ENCODE peak calls at places on chromosomes 3 and 15, in five cellular contexts. One of them, this sample, is unnamed.

GRCh38 chr3:123116116-123116515 is 49.3 kb downstream of the PDIA5 start:
- DNase-seq in mucosa of gallbladder: no peak
- DNase-seq in cardiac septum: no peak
- DNase-seq in activated B cell treated with CpG ODN at 0.5 μM for 24 hours: no peak
- DNase-seq in left cardiac atrium: no peak
- DNase-seq in this sample: no peak

GRCh38 chr3:120284702-120285507 is at the start of gene GPR156:
- DNase-seq in mucosa of gallbladder: no peak
- DNase-seq in cardiac septum: no peak
- DNase-seq in activated B cell treated with CpG ODN at 0.5 μM for 24 hours: no peak
- DNase-seq in left cardiac atrium: no peak
- DNase-seq in this sample: no peak

GRCh38 chr3:16632395-16632794 is 27.2 kb upstream of the DAZL start:
- DNase-seq in mucosa of gallbladder: no peak
- DNase-seq in cardiac septum: no peak
- DNase-seq in activated B cell treated with CpG ODN at 0.5 μM for 24 hours: no peak
- DNase-seq in left cardiac atrium: no peak
- DNase-seq in this sample: no peak

GRCh38 chr3:70281663-70282062 is 30.8 kb downstream of the MDFIC2 start:
- DNase-seq in mucosa of gallbladder: no peak
- DNase-seq in cardiac septum: no peak
- DNase-seq in activated B cell treated with CpG ODN at 0.5 μM for 24 hours: no peak
- DNase-seq in left cardiac atrium: no peak
- DNase-seq in this sample: no peak

GRCh38 chr15:56598991-56599390 is 134.1 kb upstream of the MNS1 start:
- DNase-seq in mucosa of gallbladder: no peak
- DNase-seq in cardiac septum: no peak
- DNase-seq in activated B cell treated with CpG ODN at 0.5 μM for 24 hours: no peak
- DNase-seq in left cardiac atrium: no peak
- DNase-seq in this sample: no peak

GRCh38 chr3:73037369-73037699 is 24.1 kb upstream of the EBLN2 start:
- DNase-seq in mucosa of gallbladder: no peak
- DNase-seq in cardiac septum: no peak
- DNase-seq in activated B cell treated with CpG ODN at 0.5 μM for 24 hours: no peak
- DNase-seq in left cardiac atrium: no peak
- DNase-seq in this sample: no peak

GRCh38 chr3:192570757-192571156 is 156.6 kb downstream of the FGF12 start:
- DNase-seq in mucosa of gallbladder: no peak
- DNase-seq in cardiac septum: no peak
- DNase-seq in activated B cell treated with CpG ODN at 0.5 μM for 24 hours: no peak
- DNase-seq in left cardiac atrium: no peak
- DNase-seq in this sample: no peak

GRCh38 chr3:51002495-51002894 is 327.8 kb downstream of the DOCK3 start:
- DNase-seq in mucosa of gallbladder: no peak
- DNase-seq in cardiac septum: no peak
- DNase-seq in activated B cell treated with CpG ODN at 0.5 μM for 24 hours: no peak
- DNase-seq in left cardiac atrium: no peak
- DNase-seq in this sample: no peak

GRCh38 chr3:129749692-129750091 is 143.2 kb upstream of the PLXND1 start:
- DNase-seq in mucosa of gallbladder: no peak
- DNase-seq in cardiac septum: no peak
- DNase-seq in activated B cell treated with CpG ODN at 0.5 μM for 24 hours: no peak
- DNase-seq in left cardiac atrium: no peak
- DNase-seq in this sample: no peak

GRCh38 chr15:67134577-67135492 is 69.4 kb downstream of the SMAD3 start:
- DNase-seq in mucosa of gallbladder: no peak
- DNase-seq in cardiac septum: peak; percentile 64
- DNase-seq in activated B cell treated with CpG ODN at 0.5 μM for 24 hours: no peak
- DNase-seq in left cardiac atrium: no peak
- DNase-seq in this sample: peak; percentile 71

GRCh38 chr3:123678108-123678511 is 93.3 kb upstream of the HACD2 start:
- DNase-seq in mucosa of gallbladder: no peak
- DNase-seq in cardiac septum: no peak
- DNase-seq in activated B cell treated with CpG ODN at 0.5 μM for 24 hours: no peak
- DNase-seq in left cardiac atrium: no peak
- DNase-seq in this sample: no peak

GRCh38 chr15:47523669-47524068 is 193.6 kb upstream of the SEMA6D start:
- DNase-seq in mucosa of gallbladder: no peak
- DNase-seq in cardiac septum: no peak
- DNase-seq in activated B cell treated with CpG ODN at 0.5 μM for 24 hours: no peak
- DNase-seq in left cardiac atrium: no peak
- DNase-seq in this sample: no peak

GRCh38 chr3:128431803-128432300 is 34.8 kb downstream of the DNAJB8 start:
- DNase-seq in mucosa of gallbladder: no peak
- DNase-seq in cardiac septum: no peak
- DNase-seq in activated B cell treated with CpG ODN at 0.5 μM for 24 hours: no peak
- DNase-seq in left cardiac atrium: no peak
- DNase-seq in this sample: no peak

GRCh38 chr15:65307978-65308377 is 3.5 kb downstream of the RNU5B-1 start:
- DNase-seq in mucosa of gallbladder: no peak
- DNase-seq in cardiac septum: no peak
- DNase-seq in activated B cell treated with CpG ODN at 0.5 μM for 24 hours: no peak
- DNase-seq in left cardiac atrium: no peak
- DNase-seq in this sample: no peak